ENCODE peak calls at places on chromosomes 3 and 15, in six cellular contexts. One of them, this sample, is unnamed.

GRCh38 chr15:57320543-57321220 is 55.6 kb upstream of the CGNL1 start:
- DNase-seq in fibroblast of mammary gland: peak
- DNase-seq in NT2/D1: no peak
- DNase-seq in astrocyte of the cerebellum: peak
- DNase-seq in pancreas: no peak
- DNase-seq in cardiac muscle cell: peak
- DNase-seq in this sample: peak

GRCh38 chr3:122299872-122300460 is 25.1 kb upstream of the CSTA start:
- DNase-seq in astrocyte of the cerebellum: no peak
- DNase-seq in fibroblast of mammary gland: peak
- DNase-seq in cardiac muscle cell: peak
- DNase-seq in NT2/D1: peak
- DNase-seq in pancreas: peak
- DNase-seq in this sample: no peak

GRCh38 chr15:62439543-62440016 is 274.5 kb upstream of the C2CD4B start:
- DNase-seq in cardiac muscle cell: peak
- DNase-seq in pancreas: no peak
- DNase-seq in NT2/D1: no peak
- DNase-seq in astrocyte of the cerebellum: no peak
- DNase-seq in fibroblast of mammary gland: peak
- DNase-seq in this sample: peak

GRCh38 chr3:167078070-167078622 is 302.0 kb downstream of the ZBBX start:
- DNase-seq in NT2/D1: no peak
- DNase-seq in pancreas: no peak
- DNase-seq in astrocyte of the cerebellum: no peak
- DNase-seq in fibroblast of mammary gland: peak
- DNase-seq in cardiac muscle cell: no peak
- DNase-seq in this sample: no peak

GRCh38 chr3:37115451-37115850 is 58.9 kb downstream of the LRRFIP2 start:
- DNase-seq in cardiac muscle cell: peak
- DNase-seq in NT2/D1: no peak
- DNase-seq in pancreas: no peak
- DNase-seq in astrocyte of the cerebellum: no peak
- DNase-seq in fibroblast of mammary gland: peak
- DNase-seq in this sample: peak

GRCh38 chr3:97996988-97997387 is 24.8 kb upstream of the RIOX2 start:
- DNase-seq in fibroblast of mammary gland: no peak
- DNase-seq in pancreas: no peak
- DNase-seq in cardiac muscle cell: no peak
- DNase-seq in NT2/D1: no peak
- DNase-seq in astrocyte of the cerebellum: no peak
- DNase-seq in this sample: no peak

GRCh38 chr15:67824900-67825879 is at the start of gene SKOR1:
- DNase-seq in NT2/D1: no peak
- DNase-seq in cardiac muscle cell: peak
- DNase-seq in fibroblast of mammary gland: peak
- DNase-seq in astrocyte of the cerebellum: no peak
- DNase-seq in pancreas: no peak
- DNase-seq in this sample: peak

GRCh38 chr3:162295323-162295983 is 798.8 kb downstream of the OTOL1 start:
- DNase-seq in fibroblast of mammary gland: peak
- DNase-seq in astrocyte of the cerebellum: peak
- DNase-seq in pancreas: no peak
- DNase-seq in cardiac muscle cell: peak
- DNase-seq in NT2/D1: no peak
- DNase-seq in this sample: peak

GRCh38 chr3:108146139-108146538 is 55.3 kb upstream of the CD47 start:
- DNase-seq in fibroblast of mammary gland: no peak
- DNase-seq in NT2/D1: no peak
- DNase-seq in pancreas: no peak
- DNase-seq in cardiac muscle cell: no peak
- DNase-seq in astrocyte of the cerebellum: no peak
- DNase-seq in this sample: no peak

GRCh38 chr15:99176757-99177156 is 71.9 kb downstream of the SYNM start:
- DNase-seq in cardiac muscle cell: no peak
- DNase-seq in fibroblast of mammary gland: peak
- DNase-seq in astrocyte of the cerebellum: no peak
- DNase-seq in pancreas: no peak
- DNase-seq in NT2/D1: no peak
- DNase-seq in this sample: no peak

GRCh38 chr3:123153124-123153523 is 48.6 kb upstream of the SEC22A start:
- DNase-seq in NT2/D1: no peak
- DNase-seq in pancreas: no peak
- DNase-seq in astrocyte of the cerebellum: no peak
- DNase-seq in cardiac muscle cell: no peak
- DNase-seq in fibroblast of mammary gland: no peak
- DNase-seq in this sample: no peak

GRCh38 chr3:42533161-42533897 is 30.9 kb downstream of the VIPR1 start:
- DNase-seq in fibroblast of mammary gland: no peak
- DNase-seq in NT2/D1: no peak
- DNase-seq in pancreas: no peak
- DNase-seq in astrocyte of the cerebellum: no peak
- DNase-seq in cardiac muscle cell: no peak
- DNase-seq in this sample: no peak

GRCh38 chr3:24299801-24300626 is 194.6 kb downstream of the THRB start:
- DNase-seq in astrocyte of the cerebellum: no peak
- DNase-seq in NT2/D1: no peak
- DNase-seq in fibroblast of mammary gland: peak
- DNase-seq in cardiac muscle cell: peak
- DNase-seq in pancreas: no peak
- DNase-seq in this sample: peak

GRCh38 chr15:90463381-90463780 is 66.3 kb upstream of the CRTC3 start:
- DNase-seq in pancreas: no peak
- DNase-seq in fibroblast of mammary gland: peak
- DNase-seq in NT2/D1: no peak
- DNase-seq in astrocyte of the cerebellum: peak
- DNase-seq in cardiac muscle cell: peak
- DNase-seq in this sample: peak

GRCh38 chr3:74119221-74119620 is 494.5 kb upstream of the PDZRN3 start:
- DNase-seq in astrocyte of the cerebellum: no peak
- DNase-seq in fibroblast of mammary gland: no peak
- DNase-seq in NT2/D1: no peak
- DNase-seq in cardiac muscle cell: no peak
- DNase-seq in pancreas: no peak
- DNase-seq in this sample: no peak

GRCh38 chr15:74397239-74398068 is 30.0 kb upstream of the CYP11A1 start:
- DNase-seq in fibroblast of mammary gland: no peak
- DNase-seq in pancreas: no peak
- DNase-seq in astrocyte of the cerebellum: no peak
- DNase-seq in NT2/D1: no peak
- DNase-seq in cardiac muscle cell: no peak
- DNase-seq in this sample: no peak

GRCh38 chr3:123637131-123637530 is 52.3 kb upstream of the HACD2 start:
- DNase-seq in NT2/D1: peak
- DNase-seq in fibroblast of mammary gland: no peak
- DNase-seq in pancreas: no peak
- DNase-seq in astrocyte of the cerebellum: no peak
- DNase-seq in cardiac muscle cell: no peak
- DNase-seq in this sample: no peak

GRCh38 chr15:31269961-31270575 is 56.6 kb upstream of the KLF13 start:
- DNase-seq in astrocyte of the cerebellum: no peak
- DNase-seq in cardiac muscle cell: no peak
- DNase-seq in NT2/D1: no peak
- DNase-seq in fibroblast of mammary gland: no peak
- DNase-seq in pancreas: no peak
- DNase-seq in this sample: no peak

GRCh38 chr3:100581650-100582049 is 27.8 kb upstream of the ADGRG7 start:
- DNase-seq in NT2/D1: no peak
- DNase-seq in fibroblast of mammary gland: no peak
- DNase-seq in astrocyte of the cerebellum: no peak
- DNase-seq in cardiac muscle cell: no peak
- DNase-seq in pancreas: no peak
- DNase-seq in this sample: peak

GRCh38 chr15:35695002-35695401 is 149.0 kb upstream of the DPH6 start:
- DNase-seq in NT2/D1: no peak
- DNase-seq in cardiac muscle cell: no peak
- DNase-seq in pancreas: no peak
- DNase-seq in fibroblast of mammary gland: no peak
- DNase-seq in astrocyte of the cerebellum: no peak
- DNase-seq in this sample: no peak

GRCh38 chr3:43155464-43156121 is 49.7 kb upstream of the POMGNT2 start:
- DNase-seq in cardiac muscle cell: peak
- DNase-seq in NT2/D1: peak
- DNase-seq in pancreas: peak
- DNase-seq in fibroblast of mammary gland: peak
- DNase-seq in astrocyte of the cerebellum: peak
- DNase-seq in this sample: peak

GRCh38 chr3:14467723-14468620 is 65.6 kb downstream of the SLC6A6 start:
- DNase-seq in pancreas: peak
- DNase-seq in astrocyte of the cerebellum: no peak
- DNase-seq in cardiac muscle cell: peak
- DNase-seq in fibroblast of mammary gland: peak
- DNase-seq in NT2/D1: no peak
- DNase-seq in this sample: peak

GRCh38 chr15:50257206-50257735 is 8.3 kb downstream of the HDC start:
- DNase-seq in astrocyte of the cerebellum: no peak
- DNase-seq in NT2/D1: no peak
- DNase-seq in cardiac muscle cell: no peak
- DNase-seq in pancreas: no peak
- DNase-seq in fibroblast of mammary gland: no peak
- DNase-seq in this sample: no peak

GRCh38 chr3:187264051-187264450 is 27.5 kb downstream of the MASP1 start:
- DNase-seq in NT2/D1: no peak
- DNase-seq in cardiac muscle cell: peak
- DNase-seq in astrocyte of the cerebellum: peak
- DNase-seq in pancreas: no peak
- DNase-seq in fibroblast of mammary gland: peak
- DNase-seq in this sample: peak

GRCh38 chr15:63077952-63078351 is 35.4 kb downstream of the TPM1 start:
- DNase-seq in NT2/D1: no peak
- DNase-seq in astrocyte of the cerebellum: no peak
- DNase-seq in cardiac muscle cell: no peak
- DNase-seq in pancreas: no peak
- DNase-seq in fibroblast of mammary gland: no peak
- DNase-seq in this sample: no peak

GRCh38 chr15:52369030-52369429 is 73.4 kb upstream of the MYO5C start:
- DNase-seq in NT2/D1: no peak
- DNase-seq in fibroblast of mammary gland: no peak
- DNase-seq in cardiac muscle cell: no peak
- DNase-seq in astrocyte of the cerebellum: no peak
- DNase-seq in pancreas: no peak
- DNase-seq in this sample: no peak

GRCh38 chr3:23174426-23175039 is 28.6 kb upstream of the UBE2E2 start:
- DNase-seq in fibroblast of mammary gland: no peak
- DNase-seq in astrocyte of the cerebellum: no peak
- DNase-seq in NT2/D1: no peak
- DNase-seq in pancreas: no peak
- DNase-seq in cardiac muscle cell: peak
- DNase-seq in this sample: peak

GRCh38 chr3:100335137-100335833 is 728 bp downstream of the NIT2 start:
- DNase-seq in cardiac muscle cell: peak
- DNase-seq in astrocyte of the cerebellum: no peak
- DNase-seq in pancreas: no peak
- DNase-seq in fibroblast of mammary gland: peak
- DNase-seq in NT2/D1: peak
- DNase-seq in this sample: no peak

GRCh38 chr3:197001972-197002700 is 27.5 kb downstream of the MELTF start:
- DNase-seq in NT2/D1: no peak
- DNase-seq in astrocyte of the cerebellum: no peak
- DNase-seq in fibroblast of mammary gland: peak
- DNase-seq in pancreas: peak
- DNase-seq in cardiac muscle cell: peak
- DNase-seq in this sample: peak

GRCh38 chr3:39207361-39208192 is 15.2 kb upstream of the XIRP1 start:
- DNase-seq in pancreas: no peak
- DNase-seq in cardiac muscle cell: no peak
- DNase-seq in fibroblast of mammary gland: no peak
- DNase-seq in astrocyte of the cerebellum: no peak
- DNase-seq in NT2/D1: no peak
- DNase-seq in this sample: no peak
- H3K4me3 ChIP-seq in pancreas: no peak
- H3K4me3 ChIP-seq in cardiac muscle cell: no peak
- H3K4me3 ChIP-seq in fibroblast of mammary gland: no peak
- H3K4me3 ChIP-seq in astrocyte of the cerebellum: no peak
- H3K4me3 ChIP-seq in NT2/D1: no peak
- H3K4me3 ChIP-seq in this sample: no peak

DNA sequence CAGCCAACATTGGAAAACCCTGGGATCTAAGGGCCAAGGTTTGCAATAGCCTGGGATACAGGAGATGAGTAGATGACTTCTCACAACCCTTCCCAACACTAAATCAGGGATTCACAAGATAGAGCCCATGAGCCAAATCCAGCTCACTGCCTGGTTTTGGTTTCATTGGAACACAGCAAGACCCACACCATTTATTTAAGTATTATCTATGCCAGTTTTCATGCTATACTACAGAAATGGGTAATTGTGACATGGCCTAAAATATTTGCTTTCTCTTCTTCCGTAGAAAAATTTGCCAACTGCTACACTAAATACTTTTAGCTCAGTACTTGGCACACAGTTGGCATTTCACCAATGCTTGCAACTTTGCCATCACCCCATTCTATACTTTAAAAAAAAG is 132.0 kb upstream of the LMCD1 start:
- DNase-seq in fibroblast of mammary gland: no peak
- DNase-seq in astrocyte of the cerebellum: no peak
- DNase-seq in cardiac muscle cell: no peak
- DNase-seq in pancreas: no peak
- DNase-seq in NT2/D1: no peak
- DNase-seq in this sample: no peak
- H3K4me3 ChIP-seq in fibroblast of mammary gland: no peak
- H3K4me3 ChIP-seq in astrocyte of the cerebellum: no peak
- H3K4me3 ChIP-seq in cardiac muscle cell: no peak
- H3K4me3 ChIP-seq in pancreas: no peak
- H3K4me3 ChIP-seq in NT2/D1: no peak
- H3K4me3 ChIP-seq in this sample: no peak

DNA sequence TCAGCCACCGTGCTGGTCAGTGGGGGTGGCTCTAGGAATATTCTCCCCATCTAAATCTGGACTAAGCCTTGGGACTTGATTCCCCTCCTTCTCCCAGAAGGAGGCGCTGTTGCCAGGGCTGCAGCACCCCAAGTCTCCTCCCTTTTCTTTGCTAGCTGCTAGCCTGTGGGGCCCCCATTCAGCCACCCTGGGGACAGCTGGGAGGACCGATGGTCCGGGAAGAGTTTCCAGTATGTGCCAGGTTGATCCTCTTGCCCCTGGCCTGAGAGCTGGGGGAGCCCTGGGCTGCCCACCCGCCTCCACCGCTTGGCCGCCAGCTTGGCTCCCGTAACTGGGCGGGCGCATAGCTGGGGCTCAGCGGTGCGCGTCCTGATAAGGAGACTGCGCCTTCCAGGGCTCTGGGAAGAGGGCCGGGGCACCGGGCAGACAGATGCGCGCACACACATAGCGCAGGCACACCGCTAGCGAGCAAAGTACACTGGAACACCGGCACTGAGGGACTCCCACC is 4.2 kb downstream of the SMAD6 start:
- DNase-seq in cardiac muscle cell: peak
- DNase-seq in fibroblast of mammary gland: no peak
- DNase-seq in pancreas: no peak
- DNase-seq in NT2/D1: no peak
- DNase-seq in astrocyte of the cerebellum: no peak
- DNase-seq in this sample: no peak
- H3K4me3 ChIP-seq in cardiac muscle cell: peak
- H3K4me3 ChIP-seq in fibroblast of mammary gland: no peak
- H3K4me3 ChIP-seq in pancreas: no peak
- H3K4me3 ChIP-seq in NT2/D1: no peak
- H3K4me3 ChIP-seq in astrocyte of the cerebellum: peak
- H3K4me3 ChIP-seq in this sample: peak

GRCh38 chr3:114758828-114759709 is 388.0 kb downstream of the ZBTB20 start:
- DNase-seq in NT2/D1: no peak
- DNase-seq in fibroblast of mammary gland: peak
- DNase-seq in astrocyte of the cerebellum: peak
- DNase-seq in cardiac muscle cell: peak
- DNase-seq in pancreas: peak
- DNase-seq in this sample: peak
- H3K4me3 ChIP-seq in NT2/D1: no peak
- H3K4me3 ChIP-seq in fibroblast of mammary gland: peak
- H3K4me3 ChIP-seq in astrocyte of the cerebellum: peak
- H3K4me3 ChIP-seq in cardiac muscle cell: no peak
- H3K4me3 ChIP-seq in pancreas: no peak
- H3K4me3 ChIP-seq in this sample: peak

GRCh38 chr3:71131893-71132314 is 451.6 kb downstream of the FOXP1 start:
- DNase-seq in NT2/D1: no peak
- DNase-seq in cardiac muscle cell: no peak
- DNase-seq in astrocyte of the cerebellum: no peak
- DNase-seq in fibroblast of mammary gland: no peak
- DNase-seq in pancreas: no peak
- DNase-seq in this sample: no peak
- H3K4me3 ChIP-seq in NT2/D1: no peak
- H3K4me3 ChIP-seq in cardiac muscle cell: peak
- H3K4me3 ChIP-seq in astrocyte of the cerebellum: no peak
- H3K4me3 ChIP-seq in fibroblast of mammary gland: no peak
- H3K4me3 ChIP-seq in pancreas: no peak
- H3K4me3 ChIP-seq in this sample: no peak

This sample was measured in adipocyte.